ENCODE peak calls at places on chromosomes 5 and 9, in ten cellular contexts. Z is BE2C; Q is hepatocyte; P is heart left ventricle; G is CD8-positive, alpha-beta memory T cell; L is stomach; B is mammary epithelial cell; V is body of pancreas; I is DND-41; J is SJSA1. U is an unnamed sample. For H3K27me3, the result is how much of the 10 kb centered on the place peaks cover.

GRCh38 chr5:5891350-5891749 is 468.9 kb downstream of the ICE1 start:
- DNase-seq in Z (no peak), Q (peak), P (no peak), G (no peak), L (no peak), B (peak), V (no peak), I (no peak), J (peak), U (peak)

GRCh38 chr5:1174122-1174936 is 27.1 kb upstream of the SLC6A19 start:
- DNase-seq in Z (peak), Q (peak), P (peak), G (no peak), L (peak), B (peak), V (peak), I (no peak), J (peak), U (peak)

GRCh38 chr9:37984672-37985611 is 81.0 kb upstream of the SLC25A51 start:
- DNase-seq in Z (peak), Q (no peak), P (peak), G (no peak), L (no peak), B (no peak), V (peak), I (peak), J (no peak), U (peak)

GRCh38 chr5:55234171-55234700 is 828 bp upstream of the CCNO start:
- DNase-seq in Z (peak), Q (peak), P (no peak), G (no peak), L (peak), B (peak), V (peak), I (no peak), J (no peak), U (no peak)

GRCh38 chr9:135602789-135603481 is 36.4 kb downstream of the GLT6D1 start:
- DNase-seq in Z (peak), Q (peak), P (no peak), G (peak), L (peak), B (peak), V (peak), I (peak), J (peak), U (peak)

GRCh38 chr5:76861616-76862015 is 11.8 kb downstream of the S100Z start:
- DNase-seq in Z (no peak), Q (no peak), P (no peak), G (no peak), L (no peak), B (no peak), V (no peak), I (no peak), J (no peak), U (peak)

GRCh38 chr9:34343090-34343489 is 13.7 kb downstream of the NUDT2 start:
- DNase-seq in Z (no peak), Q (no peak), P (peak), G (no peak), L (peak), B (no peak), V (peak), I (no peak), J (no peak), U (no peak)

GRCh38 chr9:87556039-87556438 is 58.4 kb downstream of the DAPK1 start:
- DNase-seq in Z (no peak), Q (no peak), P (no peak), G (no peak), L (no peak), B (no peak), V (no peak), I (no peak), J (no peak), U (no peak)

GRCh38 chr9:88990721-88991065 is 575 bp upstream of the S1PR3 start:
- DNase-seq in Z (no peak), Q (peak), P (peak), G (no peak), L (no peak), B (no peak), V (no peak), I (no peak), J (no peak), U (no peak)

GRCh38 chr5:54778783-54779182 is 206.6 kb downstream of the ESM1 start:
- DNase-seq in Z (no peak), Q (no peak), P (no peak), G (no peak), L (no peak), B (no peak), V (no peak), I (no peak), J (no peak), U (no peak)

GRCh38 chr5:139861021-139861888 is 65.6 kb downstream of the PSD2 start:
- DNase-seq in Z (no peak), Q (no peak), P (no peak), G (no peak), L (no peak), B (peak), V (no peak), I (no peak), J (no peak), U (no peak)

GRCh38 chr9:105050296-105050695 is 122.3 kb upstream of the ABCA1 start:
- DNase-seq in Z (no peak), Q (no peak), P (no peak), G (no peak), L (no peak), B (no peak), V (no peak), I (no peak), J (no peak), U (peak)

GRCh38 chr5:67206381-67207328 is 10.1 kb upstream of the CD180 start:
- DNase-seq in Z (no peak), Q (peak), P (no peak), G (peak), L (peak), B (peak), V (no peak), I (peak), J (peak), U (peak)

GRCh38 chr5:78908173-78908901 is 76.8 kb downstream of the ARSB start:
- DNase-seq in Z (peak), Q (peak), P (peak), G (no peak), L (peak), B (no peak), V (peak), I (no peak), J (peak), U (peak)

GRCh38 chr9:135526089-135526729 is 5.0 kb downstream of the LCN1 start:
- DNase-seq in Z (no peak), Q (no peak), P (no peak), G (no peak), L (peak), B (no peak), V (no peak), I (no peak), J (peak), U (no peak)

GRCh38 chr9:1049641-1050040 is 516 bp upstream of the DMRT2 start:
- DNase-seq in Z (no peak), Q (no peak), P (no peak), G (no peak), L (no peak), B (no peak), V (peak), I (no peak), J (no peak), U (no peak)

GRCh38 chr9:81565144-81565543 is 124.2 kb downstream of the TLE1 start:
- DNase-seq in Z (no peak), Q (peak), P (no peak), G (no peak), L (no peak), B (no peak), V (peak), I (no peak), J (no peak), U (no peak)

GRCh38 chr5:154078305-154078704 is 39.5 kb downstream of the MFAP3 start:
- DNase-seq in Z (no peak), Q (no peak), P (no peak), G (no peak), L (no peak), B (no peak), V (no peak), I (no peak), J (no peak), U (no peak)
- H3K27me3 ChIP-seq in Z (under half), Q (under half), P (under half), G (under half), L (under half), B (under half), V (under half), I (under half), J (under half), U (under half)

GRCh38 chr9:129750010-129750409 is 2.8 kb downstream of the PTGES start:
- DNase-seq in Z (no peak), Q (peak), P (no peak), G (no peak), L (no peak), B (peak), V (no peak), I (no peak), J (peak), U (peak)

GRCh38 chr9:129755151-129755550 is 2.3 kb upstream of the PTGES start:
- DNase-seq in Z (no peak), Q (no peak), P (no peak), G (no peak), L (no peak), B (no peak), V (no peak), I (no peak), J (no peak), U (no peak)

GRCh38 chr9:129752915-129753724 is at the start of gene PTGES:
- DNase-seq in Z (peak), Q (peak), P (peak), G (no peak), L (peak), B (peak), V (peak), I (peak), J (peak), U (peak)

GRCh38 chr9:129749575-129749974 is 3.3 kb downstream of the PTGES start:
- DNase-seq in Z (no peak), Q (no peak), P (no peak), G (no peak), L (no peak), B (no peak), V (no peak), I (no peak), J (no peak), U (no peak)

DNA sequence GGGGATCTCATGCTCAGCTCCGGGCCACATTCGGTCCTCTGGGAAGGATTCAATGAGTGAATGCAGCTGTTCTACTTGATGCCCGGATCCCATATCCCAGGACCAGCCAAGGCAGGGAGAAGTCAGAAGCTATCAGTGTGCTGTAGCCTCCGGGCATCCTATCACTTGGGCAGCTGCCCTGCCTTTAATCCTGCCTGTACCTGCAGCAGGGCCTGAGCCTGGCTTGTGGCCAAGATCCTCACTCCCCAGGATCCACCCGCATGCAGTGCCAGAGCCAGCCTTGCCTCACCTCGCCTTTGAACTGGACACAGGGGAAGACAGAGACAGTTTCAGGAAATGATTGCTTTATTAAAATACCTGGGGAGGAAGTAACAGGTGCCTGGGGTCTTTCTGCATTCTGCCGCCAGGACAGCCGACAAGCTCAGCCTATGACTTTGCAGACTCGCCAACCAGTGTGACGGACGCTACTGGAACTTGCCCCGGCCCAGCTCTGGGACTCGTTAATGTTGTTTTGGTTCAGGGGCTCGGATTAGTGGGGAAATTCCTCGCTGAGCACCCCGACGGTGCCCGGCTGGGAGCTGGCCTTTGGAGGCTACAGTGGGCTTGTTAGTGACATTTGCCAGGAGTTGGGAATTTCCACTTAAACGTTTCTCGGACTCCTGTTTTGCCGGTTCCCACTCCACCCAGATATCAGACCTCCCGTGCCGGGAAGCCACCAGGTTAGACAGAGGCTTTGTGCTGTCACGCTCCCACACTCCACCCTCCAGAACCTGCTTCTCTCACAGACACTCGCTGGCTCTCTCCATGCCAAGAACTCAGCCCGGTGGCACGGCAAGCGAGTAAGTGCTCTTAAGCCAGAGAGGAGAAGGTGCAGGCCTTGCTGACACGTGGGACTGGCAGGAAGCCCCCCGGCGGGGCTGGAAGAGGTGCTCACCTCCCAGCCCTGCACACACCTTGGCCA is 721 bp downstream of the PTGES start:
- DNase-seq in Z (peak), Q (no peak), P (no peak), G (no peak), L (peak), B (peak), V (peak), I (no peak), J (no peak), U (no peak)
- H3K4me3 ChIP-seq in Z (peak), Q (peak), P (no peak), G (no peak), L (peak), B (peak), V (no peak), I (no peak), J (peak), U (no peak)

GRCh38 chr5:171311698-171312083 is 2.6 kb downstream of the TLX3 start:
- DNase-seq in Z (no peak), Q (no peak), P (no peak), G (no peak), L (no peak), B (no peak), V (no peak), I (no peak), J (no peak), U (no peak)

GRCh38 chr5:171310334-171310815 is 1.3 kb downstream of the TLX3 start:
- DNase-seq in Z (no peak), Q (no peak), P (no peak), G (no peak), L (no peak), B (no peak), V (no peak), I (peak), J (no peak), U (no peak)

GRCh38 chr5:171309526-171310333 is 682 bp downstream of the TLX3 start:
- DNase-seq in Z (no peak), Q (no peak), P (no peak), G (no peak), L (no peak), B (no peak), V (peak), I (peak), J (no peak), U (no peak)

GRCh38 chr5:171312129-171312819 is 3.2 kb downstream of the TLX3 start:
- DNase-seq in Z (no peak), Q (no peak), P (no peak), G (no peak), L (no peak), B (no peak), V (no peak), I (peak), J (no peak), U (no peak)

DNA sequence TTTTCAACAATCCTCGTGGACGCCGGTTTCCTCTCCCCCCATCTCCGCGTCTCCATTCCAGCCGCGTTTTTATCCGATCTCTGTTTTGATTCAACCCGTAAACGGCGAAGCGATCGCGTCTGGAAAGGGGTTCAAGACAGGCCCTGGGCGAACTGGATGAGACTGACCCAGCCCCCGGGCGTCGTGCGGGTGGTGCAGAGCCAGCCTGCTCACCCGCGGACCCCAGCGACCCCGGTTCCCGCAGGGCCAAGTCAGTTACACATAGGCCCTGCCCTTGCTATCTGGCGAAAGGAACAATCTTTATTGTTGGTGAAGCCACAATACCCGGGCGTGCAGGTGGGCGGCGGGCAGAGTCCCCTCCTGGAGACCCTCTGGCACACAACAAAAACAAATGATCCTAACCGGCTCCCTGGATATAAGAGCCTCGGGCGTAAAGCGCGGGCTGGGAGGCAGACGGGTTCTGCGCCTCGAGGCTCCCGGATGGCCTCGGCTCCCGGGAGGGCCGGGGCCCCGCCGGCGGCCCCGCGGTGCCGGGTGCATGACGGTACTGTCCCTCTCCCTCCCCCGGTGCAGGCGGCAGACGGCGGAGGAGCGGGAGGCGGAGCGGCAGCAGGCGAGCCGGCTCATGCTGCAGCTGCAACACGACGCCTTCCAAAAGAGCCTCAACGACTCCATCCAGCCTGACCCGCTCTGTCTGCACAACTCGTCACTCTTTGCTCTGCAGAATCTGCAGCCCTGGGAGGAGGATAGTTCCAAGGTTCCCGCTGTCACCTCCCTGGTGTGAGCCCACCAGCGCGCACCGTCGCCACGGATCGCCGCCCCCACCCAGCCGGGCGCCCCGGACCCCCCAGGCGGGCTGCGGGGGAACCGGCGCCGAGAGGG is 2.0 kb downstream of the TLX3 start:
- DNase-seq in Z (no peak), Q (peak), P (no peak), G (no peak), L (no peak), B (peak), V (no peak), I (no peak), J (no peak), U (no peak)
- H3K27me3 ChIP-seq in Z (under half), Q (half or more), P (half or more), G (under half), L (half or more), B (half or more), V (under half), I (under half), J (under half), U (half or more)

DNA sequence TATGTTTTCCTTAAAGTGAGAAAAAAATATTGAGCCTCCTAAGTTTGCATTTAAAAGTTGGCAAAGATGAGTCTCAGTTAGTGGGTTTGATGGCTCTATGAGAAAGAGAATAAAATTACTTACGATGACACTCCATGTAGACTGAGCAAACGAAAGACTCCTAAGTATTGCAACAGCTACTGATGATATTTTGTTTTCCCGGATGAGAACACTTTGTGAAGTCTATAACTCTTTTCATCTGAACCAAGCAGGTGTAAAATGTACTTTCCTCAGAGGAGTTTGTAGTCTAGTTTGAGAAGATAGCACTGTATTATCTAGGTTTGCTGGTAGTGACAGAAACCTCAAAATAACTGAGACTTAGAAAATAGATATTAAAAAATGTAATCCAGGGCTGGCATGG is 1.7 kb upstream of the ITK start:
- DNase-seq in Z (no peak), Q (no peak), P (no peak), G (no peak), L (no peak), B (no peak), V (no peak), I (no peak), J (no peak), U (no peak)
- H3K4me3 ChIP-seq in Z (no peak), Q (no peak), P (no peak), G (peak), L (no peak), B (no peak), V (no peak), I (no peak), J (no peak), U (no peak)

GRCh38 chr9:90097237-90097636 is 492.4 kb downstream of the GADD45G start:
- DNase-seq in Z (no peak), Q (no peak), P (peak), G (no peak), L (no peak), B (no peak), V (no peak), I (no peak), J (no peak), U (no peak)

GRCh38 chr9:90102292-90102901 is 497.6 kb downstream of the GADD45G start:
- DNase-seq in Z (peak), Q (peak), P (peak), G (peak), L (peak), B (peak), V (peak), I (peak), J (peak), U (peak)

GRCh38 chr9:90098456-90098855 is 493.6 kb downstream of the GADD45G start:
- DNase-seq in Z (no peak), Q (no peak), P (no peak), G (no peak), L (no peak), B (no peak), V (no peak), I (no peak), J (no peak), U (no peak)

GRCh38 chr9:90100014-90100413 is 495.2 kb downstream of the GADD45G start:
- DNase-seq in Z (no peak), Q (no peak), P (no peak), G (no peak), L (no peak), B (no peak), V (no peak), I (no peak), J (no peak), U (peak)

GRCh38 chr9:90099262-90099982 is 494.6 kb downstream of the GADD45G start:
- DNase-seq in Z (no peak), Q (peak), P (no peak), G (no peak), L (no peak), B (peak), V (no peak), I (no peak), J (no peak), U (peak)
- H3K27me3 ChIP-seq in Z (under half), Q (under half), P (under half), G (under half), L (under half), B (under half), V (under half), I (under half), J (under half), U (under half)

U was measured in astrocyte.